ENCODE peak calls at places on chromosomes 2 and 18, in six cellular contexts. I is adrenal gland, F is left lung, R is esophagus muscularis mucosa, O is body of pancreas, X is MM.1S. G is an unnamed sample. For H3K9me3, the result is how much of the 10 kb centered on the place peaks cover.

GRCh38 chr2:56084117-56084936 is 99.5 kb upstream of the CCDC85A start:
- DNase-seq in R (no peak), I (no peak), F (no peak), X (no peak), O (no peak), G (no peak)

GRCh38 chr2:118568682-118569081 is 278.8 kb downstream of the EN1 start:
- DNase-seq in F (no peak), X (no peak), O (no peak), I (no peak), R (no peak), G (no peak)

GRCh38 chr18:46343940-46344372 is 239.8 kb downstream of the HAUS1 start:
- DNase-seq in R (no peak), X (peak), I (no peak), O (no peak), F (no peak), G (peak)

GRCh38 chr2:197306024-197306690 is 4.4 kb downstream of the ANKRD44 start:
- DNase-seq in R (no peak), I (no peak), F (no peak), O (no peak), X (no peak), G (no peak)

GRCh38 chr2:239834143-239834542 is 191.0 kb downstream of the NDUFA10 start:
- DNase-seq in X (no peak), I (peak), R (no peak), F (peak), O (no peak), G (no peak)

GRCh38 chr18:62643181-62643580 is 72.2 kb upstream of the PHLPP1 start:
- DNase-seq in F (no peak), I (no peak), X (no peak), R (no peak), O (no peak), G (no peak)

GRCh38 chr2:13001408-13001807 is 284.7 kb downstream of the TRIB2 start:
- DNase-seq in F (no peak), O (no peak), I (no peak), R (no peak), X (no peak), G (no peak)

GRCh38 chr2:236985940-236986339 is 99.7 kb upstream of the COPS8 start:
- DNase-seq in F (no peak), X (no peak), I (no peak), R (no peak), O (no peak), G (no peak)

GRCh38 chr2:60354713-60355112 is 198.7 kb downstream of the BCL11A start:
- DNase-seq in R (no peak), I (no peak), O (no peak), X (no peak), F (no peak), G (no peak)

GRCh38 chr18:33495278-33495677 is 54.8 kb upstream of the CCDC178 start:
- DNase-seq in O (peak), I (no peak), R (no peak), X (peak), F (no peak), G (no peak)
- TF ChIP-seq CTCF in O (no peak), I (no peak), R (peak), X (peak), F (peak), G (no peak)

GRCh38 chr2:76406134-76406855 is 695.6 kb upstream of the GCFC2 start:
- DNase-seq in F (peak), X (no peak), I (no peak), R (no peak), O (peak), G (no peak)
- H3K9me3 ChIP-seq in F (under half), X (under half), I (under half), R (under half), O (under half), G (under half)

DNA sequence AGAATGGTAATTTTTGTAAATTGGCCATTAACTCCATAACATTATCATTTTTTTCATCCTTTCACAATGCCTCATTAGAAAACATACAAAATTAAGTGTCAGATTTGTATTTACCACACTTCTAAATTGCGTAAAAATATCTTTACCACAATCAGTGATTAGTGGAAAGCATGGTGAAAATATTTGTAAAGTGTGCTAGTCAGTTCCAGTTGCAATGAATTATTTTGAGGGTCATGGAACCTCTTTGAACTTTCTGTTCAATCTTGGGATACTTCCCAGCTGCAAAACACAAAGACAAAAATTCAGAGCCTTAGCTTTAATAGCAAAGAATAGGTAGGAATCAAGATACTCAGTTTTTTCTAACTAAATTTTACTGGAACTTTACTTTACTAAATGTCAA is 4.0 kb upstream of the COL3A1 start:
- DNase-seq in F (no peak), I (no peak), O (no peak), R (no peak), X (no peak), G (no peak)
- H3K27ac ChIP-seq in F (peak), I (no peak), O (no peak), R (peak), X (no peak), G (no peak)

GRCh38 chr18:70072678-70073077 is 125.0 kb upstream of the CD226 start:
- DNase-seq in F (no peak), R (no peak), I (no peak), O (no peak), X (no peak), G (no peak)
- TF ChIP-seq CTCF in F (no peak), R (no peak), I (no peak), O (peak), X (peak), G (peak)